ENCODE peak calls at places on chromosomes 12 and 14, in nine cellular contexts. U, J, I, L, W, B, V, S and D are unnamed samples.

GRCh38 chr12:54591001-54591591 is 2.6 kb upstream of the PPP1R1A start:
- DNase-seq in U (no peak), J (no peak), I (no peak), L (peak), W (no peak), B (peak), V (no peak), S (no peak), D (no peak)

GRCh38 chr14:44567997-44568396 is 60.9 kb upstream of the FSCB start:
- DNase-seq in U (no peak), J (no peak), I (no peak), L (no peak), W (no peak), B (no peak), V (no peak), S (no peak), D (no peak)

GRCh38 chr14:104586832-104587620 is 7.5 kb downstream of the C14orf180 start:
- DNase-seq in U (peak), J (no peak), I (no peak), L (no peak), W (no peak), B (no peak), V (no peak), S (no peak), D (peak)

GRCh38 chr14:99317231-99318090 is 45.5 kb upstream of the BCL11B start:
- DNase-seq in U (no peak), J (no peak), I (no peak), L (peak), W (no peak), B (no peak), V (no peak), S (no peak), D (no peak)

GRCh38 chr14:32075636-32076277 is 1.3 kb upstream of the ARHGAP5 start:
- DNase-seq in U (peak), J (peak), I (peak), L (peak), W (no peak), B (peak), V (no peak), S (no peak), D (no peak)

GRCh38 chr12:92942905-92943304 is 13.8 kb upstream of the EEA1 start:
- DNase-seq in U (no peak), J (no peak), I (no peak), L (no peak), W (no peak), B (no peak), V (no peak), S (no peak), D (no peak)

GRCh38 chr12:13254311-13254710 is 57.8 kb downstream of the EMP1 start:
- DNase-seq in U (no peak), J (no peak), I (no peak), L (no peak), W (no peak), B (no peak), V (no peak), S (no peak), D (no peak)

GRCh38 chr14:99707420-99707819 is 23.3 kb downstream of the CYP46A1 start:
- DNase-seq in U (no peak), J (no peak), I (no peak), L (no peak), W (no peak), B (no peak), V (no peak), S (no peak), D (no peak)

GRCh38 chr14:35335388-35336092 is 43.4 kb downstream of the PSMA6 start:
- DNase-seq in U (no peak), J (peak), I (peak), L (peak), W (no peak), B (peak), V (no peak), S (no peak), D (peak)

GRCh38 chr12:4607056-4607455 is 41.8 kb downstream of the AKAP3 start:
- DNase-seq in U (no peak), J (no peak), I (no peak), L (no peak), W (no peak), B (no peak), V (no peak), S (no peak), D (no peak)

GRCh38 chr14:51716610-51717009 is 64.9 kb downstream of the FRMD6 start:
- DNase-seq in U (no peak), J (no peak), I (no peak), L (no peak), W (no peak), B (no peak), V (no peak), S (no peak), D (no peak)

GRCh38 chr12:104966677-104967076 is 8.6 kb upstream of the SLC41A2 start:
- DNase-seq in U (no peak), J (no peak), I (no peak), L (no peak), W (no peak), B (no peak), V (no peak), S (no peak), D (no peak)

GRCh38 chr14:103496776-103497175 is 25.9 kb downstream of the CKB start:
- DNase-seq in U (no peak), J (no peak), I (no peak), L (no peak), W (no peak), B (no peak), V (peak), S (no peak), D (no peak)

GRCh38 chr14:99879401-99880295 is 86.4 kb downstream of the EML1 start:
- DNase-seq in U (no peak), J (no peak), I (no peak), L (no peak), W (no peak), B (no peak), V (no peak), S (no peak), D (no peak)

GRCh38 chr14:34018564-34019244 is 67.8 kb upstream of the EGLN3 start:
- DNase-seq in U (no peak), J (no peak), I (no peak), L (no peak), W (peak), B (peak), V (peak), S (no peak), D (no peak)

GRCh38 chr12:7583471-7583870 is 79.9 kb upstream of the CD163 start:
- DNase-seq in U (peak), J (no peak), I (no peak), L (no peak), W (no peak), B (no peak), V (no peak), S (no peak), D (no peak)

GRCh38 chr14:102809870-102810269 is 32.6 kb downstream of the TRAF3 start:
- DNase-seq in U (no peak), J (no peak), I (no peak), L (no peak), W (no peak), B (no peak), V (no peak), S (no peak), D (no peak)

GRCh38 chr14:93965287-93965821 is 11.0 kb downstream of the ASB2 start:
- DNase-seq in U (no peak), J (no peak), I (peak), L (no peak), W (no peak), B (no peak), V (no peak), S (no peak), D (no peak)

GRCh38 chr14:94571395-94571794 is 9.8 kb upstream of the SERPINA5 start:
- DNase-seq in U (no peak), J (no peak), I (no peak), L (no peak), W (no peak), B (no peak), V (no peak), S (no peak), D (no peak)

GRCh38 chr12:66956300-66956699 is 277.4 kb upstream of the GRIP1 start:
- DNase-seq in U (no peak), J (no peak), I (no peak), L (no peak), W (no peak), B (no peak), V (no peak), S (no peak), D (no peak)

GRCh38 chr12:94290353-94290752 is 142.0 kb downstream of the PLXNC1 start:
- DNase-seq in U (peak), J (no peak), I (no peak), L (no peak), W (no peak), B (no peak), V (no peak), S (no peak), D (no peak)

GRCh38 chr12:123427036-123427769 is 9.3 kb downstream of the RILPL2 start:
- DNase-seq in U (no peak), J (no peak), I (no peak), L (peak), W (no peak), B (no peak), V (no peak), S (no peak), D (no peak)

GRCh38 chr14:101113108-101113612 is 209.6 kb upstream of the RTL1 start:
- DNase-seq in U (no peak), J (no peak), I (no peak), L (no peak), W (no peak), B (no peak), V (peak), S (no peak), D (peak)

GRCh38 chr14:58907803-58908202 is 270.0 kb downstream of the DACT1 start:
- DNase-seq in U (no peak), J (no peak), I (no peak), L (no peak), W (no peak), B (no peak), V (no peak), S (no peak), D (no peak)

GRCh38 chr14:68285421-68286179 is 466.0 kb downstream of the RAD51B start:
- DNase-seq in U (no peak), J (no peak), I (no peak), L (peak), W (no peak), B (no peak), V (no peak), S (no peak), D (no peak)

GRCh38 chr12:66861157-66861750 is 182.4 kb upstream of the GRIP1 start:
- DNase-seq in U (no peak), J (peak), I (peak), L (peak), W (peak), B (peak), V (peak), S (peak), D (peak)

GRCh38 chr12:42809226-42809625 is 219.7 kb upstream of the PRICKLE1 start:
- DNase-seq in U (no peak), J (no peak), I (no peak), L (no peak), W (no peak), B (no peak), V (no peak), S (no peak), D (no peak)

GRCh38 chr14:55780156-55780946 is 200.3 kb downstream of the KTN1 start:
- DNase-seq in U (no peak), J (no peak), I (no peak), L (no peak), W (peak), B (no peak), V (no peak), S (no peak), D (peak)

GRCh38 chr14:55077691-55078151 is 26.3 kb downstream of the MAPK1IP1L start:
- DNase-seq in U (no peak), J (no peak), I (no peak), L (peak), W (no peak), B (no peak), V (no peak), S (no peak), D (peak)

GRCh38 chr12:127802271-127802670 is 464.7 kb upstream of the TMEM132C start:
- DNase-seq in U (no peak), J (no peak), I (no peak), L (no peak), W (no peak), B (no peak), V (no peak), S (no peak), D (no peak)

GRCh38 chr14:89625208-89625987 is 208.4 kb upstream of the FOXN3 start:
- DNase-seq in U (peak), J (peak), I (no peak), L (no peak), W (no peak), B (peak), V (no peak), S (no peak), D (no peak)

GRCh38 chr14:76755610-76756390 is 5.5 kb upstream of the VASH1 start:
- DNase-seq in U (no peak), J (no peak), I (no peak), L (no peak), W (no peak), B (no peak), V (no peak), S (no peak), D (no peak)

GRCh38 chr14:28661171-28661772 is 105.3 kb upstream of the FOXG1 start:
- DNase-seq in U (no peak), J (no peak), I (no peak), L (no peak), W (no peak), B (no peak), V (no peak), S (peak), D (no peak)

GRCh38 chr14:94646481-94646880 is 34.3 kb downstream of the SERPINA3 start:
- DNase-seq in U (no peak), J (no peak), I (no peak), L (no peak), W (no peak), B (peak), V (no peak), S (no peak), D (no peak)

GRCh38 chr12:55742719-55743130 is at the start of gene GDF11:
- DNase-seq in U (peak), J (peak), I (peak), L (peak), W (peak), B (peak), V (peak), S (no peak), D (peak)

GRCh38 chr12:22467190-22467589 is 77.2 kb downstream of the C2CD5 start:
- DNase-seq in U (no peak), J (no peak), I (no peak), L (no peak), W (no peak), B (no peak), V (no peak), S (no peak), D (no peak)

DNA sequence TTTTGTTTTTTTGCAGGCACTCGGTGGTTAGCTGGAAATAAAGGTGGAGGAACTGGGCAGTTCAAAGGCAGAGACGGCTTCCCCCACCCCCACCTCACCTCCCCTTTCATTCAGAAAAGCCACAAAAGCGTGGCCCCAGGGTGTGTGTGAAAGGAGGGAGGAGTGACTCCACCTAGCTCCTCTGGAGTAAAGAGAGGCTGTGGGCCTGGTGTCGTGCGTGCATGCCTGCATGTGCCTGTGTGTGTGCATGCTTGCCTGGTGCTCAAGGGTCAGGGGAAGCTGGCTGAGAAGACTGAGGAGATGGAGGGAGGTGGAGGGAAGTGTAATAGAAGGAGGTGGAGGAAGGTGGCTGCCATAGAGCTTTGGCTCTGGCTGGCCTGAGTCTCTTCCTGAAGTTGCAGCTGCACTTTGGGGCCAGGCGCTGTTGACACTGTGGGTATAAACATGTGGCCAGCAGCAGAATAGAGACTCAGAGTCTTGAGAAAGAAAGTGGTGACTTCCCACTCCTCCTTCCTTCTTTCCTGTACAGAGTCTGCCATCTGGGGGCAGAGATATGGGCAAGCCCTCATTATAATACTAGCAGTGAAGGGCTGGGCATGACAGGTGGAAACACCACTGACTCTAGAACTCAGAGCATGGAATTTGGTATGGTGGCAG is 36.9 kb upstream of the SINHCAF start:
- DNase-seq in U (no peak), J (no peak), I (no peak), L (peak), W (no peak), B (no peak), V (no peak), S (no peak), D (peak)
- H3K27ac ChIP-seq in U (no peak), J (no peak), I (no peak), L (peak), W (no peak), B (no peak), V (peak), S (peak), D (no peak)

DNA sequence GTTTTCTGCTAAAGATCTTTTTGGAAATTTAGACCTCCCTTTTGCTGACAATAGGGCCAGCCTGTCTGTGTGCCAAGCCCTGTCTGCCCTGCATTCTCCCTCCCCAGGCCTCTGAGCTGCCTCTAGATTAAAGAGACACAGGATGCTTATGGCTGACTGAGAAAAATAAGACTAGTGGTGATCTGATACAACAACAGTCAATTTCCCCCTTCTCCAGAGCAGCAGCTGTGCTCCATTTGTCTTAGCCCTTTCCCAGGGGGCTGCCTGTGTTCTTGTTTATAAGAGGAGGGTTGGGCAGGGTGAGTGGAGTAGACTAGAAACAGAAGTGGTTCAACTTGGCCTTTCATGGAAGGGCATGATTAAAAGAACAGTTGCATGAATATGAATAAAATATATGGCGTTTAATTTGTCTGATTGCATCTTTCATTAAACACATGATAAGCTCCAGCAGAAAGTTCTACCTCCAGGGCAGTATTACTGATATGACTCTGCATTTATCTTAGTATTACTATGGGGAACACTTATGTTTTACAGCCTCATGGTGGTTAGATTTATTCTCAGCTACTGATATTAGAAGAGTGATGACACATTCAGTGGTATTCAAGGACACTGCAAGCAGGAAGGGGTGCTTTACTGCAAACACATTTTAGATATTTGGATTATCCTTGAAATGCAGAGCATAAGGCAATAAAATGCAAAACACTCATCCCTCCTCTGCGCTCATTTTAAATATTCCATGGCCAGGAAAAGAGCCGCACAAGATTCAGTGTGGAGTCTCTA is 150.1 kb upstream of the CLEC14A start:
- DNase-seq in U (no peak), J (no peak), I (no peak), L (no peak), W (no peak), B (no peak), V (no peak), S (no peak), D (no peak)
- TF ChIP-seq EP300 in U (no peak), J (no peak), I (no peak), L (no peak), W (no peak), B (no peak), V (no peak), S (no peak), D (no peak)

GRCh38 chr12:114669501-114670256 is 14.3 kb downstream of the TBX3 start:
- DNase-seq in U (no peak), J (peak), I (no peak), L (no peak), W (no peak), B (no peak), V (no peak), S (no peak), D (no peak)
- H3K27ac ChIP-seq in U (peak), J (peak), I (peak), L (peak), W (peak), B (peak), V (peak), S (no peak), D (peak)

GRCh38 chr14:66046035-66046434 is 440.1 kb upstream of the CCDC196 start:
- DNase-seq in U (no peak), J (no peak), I (no peak), L (no peak), W (no peak), B (no peak), V (no peak), S (no peak), D (no peak)
- TF ChIP-seq EP300 in U (no peak), J (no peak), I (no peak), L (no peak), W (no peak), B (no peak), V (no peak), S (no peak), D (no peak)

GRCh38 chr12:110023634-110024023 is 24.4 kb downstream of the ANKRD13A start:
- DNase-seq in U (no peak), J (no peak), I (no peak), L (no peak), W (no peak), B (no peak), V (no peak), S (no peak), D (no peak)
- H3K27ac ChIP-seq in U (no peak), J (no peak), I (peak), L (no peak), W (peak), B (no peak), V (no peak), S (no peak), D (no peak)

GRCh38 chr12:87676726-87677125 is 352.5 kb downstream of the C12orf50 start:
- DNase-seq in U (no peak), J (no peak), I (no peak), L (no peak), W (no peak), B (no peak), V (no peak), S (no peak), D (no peak)

GRCh38 chr12:87679262-87679661 is 349.9 kb downstream of the C12orf50 start:
- DNase-seq in U (no peak), J (no peak), I (no peak), L (no peak), W (no peak), B (no peak), V (no peak), S (no peak), D (no peak)

DNA sequence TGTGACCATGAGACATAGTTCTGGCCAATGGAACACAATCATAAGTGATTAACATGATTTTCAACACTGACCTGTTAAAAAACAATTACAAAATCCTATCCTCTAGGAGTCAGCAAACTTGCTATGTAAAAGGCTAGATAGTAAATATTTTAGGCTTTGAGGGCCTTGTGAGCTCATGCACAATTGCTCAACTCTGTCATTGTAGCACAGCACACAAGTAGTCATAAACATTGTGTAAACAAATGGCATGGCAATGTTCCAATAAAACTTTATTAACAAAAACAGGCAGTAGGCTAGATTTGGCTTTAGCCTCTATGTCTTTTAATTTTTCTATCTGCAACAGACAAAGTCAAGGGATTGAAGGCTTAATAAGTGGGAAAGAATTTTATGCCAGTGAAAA is 350.7 kb downstream of the C12orf50 start:
- DNase-seq in U (no peak), J (no peak), I (no peak), L (no peak), W (no peak), B (no peak), V (no peak), S (no peak), D (no peak)
- TF ChIP-seq EP300 in U (no peak), J (no peak), I (no peak), L (no peak), W (no peak), B (no peak), V (no peak), S (no peak), D (no peak)

GRCh38 chr14:96221109-96221650 is 16.5 kb downstream of the BDKRB2 start:
- DNase-seq in U (no peak), J (no peak), I (no peak), L (no peak), W (no peak), B (no peak), V (no peak), S (no peak), D (no peak)

GRCh38 chr14:96216627-96217026 is 12.0 kb downstream of the BDKRB2 start:
- DNase-seq in U (no peak), J (no peak), I (no peak), L (no peak), W (no peak), B (no peak), V (no peak), S (no peak), D (no peak)

GRCh38 chr14:96215845-96216244 is 11.2 kb downstream of the BDKRB2 start:
- DNase-seq in U (no peak), J (no peak), I (no peak), L (no peak), W (no peak), B (no peak), V (no peak), S (no peak), D (no peak)

GRCh38 chr14:96213871-96214465 is 9.3 kb downstream of the BDKRB2 start:
- DNase-seq in U (no peak), J (no peak), I (no peak), L (no peak), W (no peak), B (no peak), V (no peak), S (no peak), D (no peak)

GRCh38 chr14:96217381-96217913 is 12.8 kb downstream of the BDKRB2 start:
- DNase-seq in U (no peak), J (no peak), I (no peak), L (no peak), W (no peak), B (no peak), V (no peak), S (no peak), D (no peak)
- H3K27ac ChIP-seq in U (no peak), J (no peak), I (no peak), L (no peak), W (no peak), B (no peak), V (no peak), S (no peak), D (no peak)